ENCODE peak calls at places on chromosomes 13 and 19, in seven cellular contexts. One of them, this sample, is unnamed.

GRCh38 chr13:111908981-111909380 is 158.0 kb upstream of the SOX1 start:
- DNase-seq in retinal pigment epithelial cell: no peak
- DNase-seq in transverse colon: no peak
- DNase-seq in fibroblast of lung: no peak
- DNase-seq in choroid plexus epithelial cell: no peak
- DNase-seq in foreskin fibroblast: no peak
- DNase-seq in mucosa of descending colon: no peak
- DNase-seq in this sample: no peak

GRCh38 chr13:43014162-43014561 is 9.2 kb upstream of the DNAJC15 start:
- DNase-seq in foreskin fibroblast: no peak
- DNase-seq in retinal pigment epithelial cell: no peak
- DNase-seq in mucosa of descending colon: no peak
- DNase-seq in fibroblast of lung: no peak
- DNase-seq in choroid plexus epithelial cell: no peak
- DNase-seq in transverse colon: no peak
- DNase-seq in this sample: no peak

GRCh38 chr19:39087907-39088686 is 3.9 kb downstream of the ACP7 start:
- DNase-seq in fibroblast of lung: no peak
- DNase-seq in transverse colon: no peak
- DNase-seq in retinal pigment epithelial cell: no peak
- DNase-seq in mucosa of descending colon: no peak
- DNase-seq in choroid plexus epithelial cell: no peak
- DNase-seq in foreskin fibroblast: no peak
- DNase-seq in this sample: no peak

GRCh38 chr13:49110122-49110831 is 109.9 kb upstream of the MLNR start:
- DNase-seq in retinal pigment epithelial cell: peak; percentile 80
- DNase-seq in mucosa of descending colon: peak; percentile 79
- DNase-seq in choroid plexus epithelial cell: peak; percentile 94
- DNase-seq in fibroblast of lung: peak; percentile 89
- DNase-seq in transverse colon: peak; percentile 87
- DNase-seq in foreskin fibroblast: peak; percentile 81
- DNase-seq in this sample: peak; percentile 69

GRCh38 chr19:1475751-1476437 is 3.1 kb downstream of the C19orf25 start:
- DNase-seq in mucosa of descending colon: peak; percentile 43
- DNase-seq in transverse colon: no peak
- DNase-seq in fibroblast of lung: no peak
- DNase-seq in retinal pigment epithelial cell: no peak
- DNase-seq in choroid plexus epithelial cell: no peak
- DNase-seq in foreskin fibroblast: no peak
- DNase-seq in this sample: no peak

GRCh38 chr19:38073806-38074685 is 150.0 kb downstream of the DPF1 start:
- DNase-seq in fibroblast of lung: no peak
- DNase-seq in foreskin fibroblast: peak; percentile 74
- DNase-seq in choroid plexus epithelial cell: peak; percentile 21
- DNase-seq in transverse colon: peak; percentile 16
- DNase-seq in retinal pigment epithelial cell: no peak
- DNase-seq in mucosa of descending colon: no peak
- DNase-seq in this sample: no peak

GRCh38 chr19:13646758-13647157 is 117.6 kb upstream of the MRI1 start:
- DNase-seq in fibroblast of lung: no peak
- DNase-seq in foreskin fibroblast: no peak
- DNase-seq in mucosa of descending colon: no peak
- DNase-seq in retinal pigment epithelial cell: no peak
- DNase-seq in choroid plexus epithelial cell: no peak
- DNase-seq in transverse colon: no peak
- DNase-seq in this sample: no peak

GRCh38 chr19:1122021-1122971 is 18.5 kb downstream of the GPX4 start:
- DNase-seq in fibroblast of lung: no peak
- DNase-seq in transverse colon: no peak
- DNase-seq in foreskin fibroblast: no peak
- DNase-seq in choroid plexus epithelial cell: no peak
- DNase-seq in retinal pigment epithelial cell: no peak
- DNase-seq in mucosa of descending colon: no peak
- DNase-seq in this sample: no peak

GRCh38 chr13:44049546-44049945 is 169.8 kb downstream of the LACC1 start:
- DNase-seq in fibroblast of lung: no peak
- DNase-seq in choroid plexus epithelial cell: no peak
- DNase-seq in foreskin fibroblast: no peak
- DNase-seq in transverse colon: no peak
- DNase-seq in mucosa of descending colon: no peak
- DNase-seq in retinal pigment epithelial cell: no peak
- DNase-seq in this sample: no peak

GRCh38 chr13:47337781-47338507 is 441.1 kb upstream of the HTR2A start:
- DNase-seq in fibroblast of lung: peak; percentile 92
- DNase-seq in transverse colon: no peak
- DNase-seq in foreskin fibroblast: peak; percentile 70
- DNase-seq in mucosa of descending colon: no peak
- DNase-seq in choroid plexus epithelial cell: peak; percentile 94
- DNase-seq in retinal pigment epithelial cell: peak; percentile 45
- DNase-seq in this sample: peak; percentile 94

GRCh38 chr19:49328741-49329140 is 3.8 kb upstream of the SLC6A16 start:
- DNase-seq in retinal pigment epithelial cell: no peak
- DNase-seq in mucosa of descending colon: no peak
- DNase-seq in transverse colon: no peak
- DNase-seq in fibroblast of lung: no peak
- DNase-seq in choroid plexus epithelial cell: no peak
- DNase-seq in foreskin fibroblast: no peak
- DNase-seq in this sample: no peak

GRCh38 chr19:31232220-31232619 is 117.0 kb downstream of the TSHZ3 start:
- DNase-seq in mucosa of descending colon: no peak
- DNase-seq in foreskin fibroblast: no peak
- DNase-seq in retinal pigment epithelial cell: no peak
- DNase-seq in transverse colon: no peak
- DNase-seq in choroid plexus epithelial cell: peak; percentile 23
- DNase-seq in fibroblast of lung: peak; percentile 84
- DNase-seq in this sample: peak; percentile 19

DNA sequence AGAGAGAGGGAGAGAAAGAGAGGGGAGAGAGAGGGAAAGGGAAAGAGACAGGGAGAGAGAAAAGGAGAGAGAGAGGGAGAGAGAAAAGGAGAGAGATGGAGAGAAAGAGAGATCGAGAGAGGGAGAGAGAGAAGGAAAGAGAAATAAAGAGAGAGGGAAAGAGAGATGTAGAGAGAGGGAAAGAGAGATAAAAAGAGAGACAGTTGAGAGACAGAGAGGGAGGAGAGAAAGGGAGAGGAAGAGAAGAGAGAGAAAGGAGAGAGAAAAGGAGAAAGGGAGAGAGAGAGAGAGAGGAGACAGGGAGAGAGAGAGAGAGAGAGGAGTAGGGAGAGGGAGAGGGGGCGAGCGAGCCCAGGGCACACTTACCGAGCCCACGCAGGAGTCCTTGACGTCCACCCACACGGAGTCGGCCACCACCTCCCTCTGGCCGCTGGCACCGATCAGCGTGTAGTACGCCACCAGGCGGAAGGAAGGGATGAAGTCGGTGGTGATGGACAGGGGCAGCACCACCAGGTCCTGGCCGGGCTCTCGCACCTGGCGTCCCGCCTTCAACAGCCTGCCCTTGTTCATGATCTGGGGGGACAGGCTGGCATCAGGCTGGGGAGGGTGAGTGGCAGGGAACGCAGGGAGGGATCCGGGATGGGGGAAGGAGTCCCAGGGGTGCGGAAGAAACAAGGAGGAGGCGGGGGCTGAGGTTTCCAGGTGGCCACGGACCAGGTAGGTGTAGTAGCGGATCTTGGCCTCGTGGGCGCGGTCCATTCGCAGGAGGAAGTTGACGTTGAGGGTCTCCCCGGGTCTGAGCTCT is 10.0 kb downstream of the C3 start:
- DNase-seq in choroid plexus epithelial cell: no peak
- DNase-seq in retinal pigment epithelial cell: no peak
- DNase-seq in foreskin fibroblast: no peak
- DNase-seq in fibroblast of lung: no peak
- DNase-seq in transverse colon: no peak
- DNase-seq in mucosa of descending colon: peak; percentile 46
- DNase-seq in this sample: no peak
- TF ChIP-seq CTCF in choroid plexus epithelial cell: peak; percentile 28
- TF ChIP-seq CTCF in retinal pigment epithelial cell: peak; percentile 35
- TF ChIP-seq CTCF in foreskin fibroblast: no peak
- TF ChIP-seq CTCF in fibroblast of lung: no peak
- TF ChIP-seq CTCF in transverse colon: no peak
- TF ChIP-seq CTCF in mucosa of descending colon: no peak
- TF ChIP-seq CTCF in this sample: no peak

GRCh38 chr19:4053423-4054324 is 13.0 kb downstream of the ZBTB7A start:
- DNase-seq in retinal pigment epithelial cell: no peak
- DNase-seq in choroid plexus epithelial cell: no peak
- DNase-seq in mucosa of descending colon: peak; percentile 76
- DNase-seq in fibroblast of lung: peak; percentile 13
- DNase-seq in transverse colon: peak; percentile 70
- DNase-seq in foreskin fibroblast: no peak
- DNase-seq in this sample: no peak
- H3K4me3 ChIP-seq in retinal pigment epithelial cell: no peak overlapping the region
- H3K4me3 ChIP-seq in choroid plexus epithelial cell: no peak overlapping the region
- H3K4me3 ChIP-seq in mucosa of descending colon: no peak overlapping the region
- H3K4me3 ChIP-seq in fibroblast of lung: no peak overlapping the region
- H3K4me3 ChIP-seq in transverse colon: no peak overlapping the region
- H3K4me3 ChIP-seq in foreskin fibroblast: no peak overlapping the region
- H3K4me3 ChIP-seq in this sample: no peak overlapping the region

GRCh38 chr19:45469132-45469834 is 1.5 kb downstream of the FOSB start:
- DNase-seq in transverse colon: peak; percentile 95
- DNase-seq in choroid plexus epithelial cell: peak; percentile 97
- DNase-seq in fibroblast of lung: peak; percentile 92
- DNase-seq in retinal pigment epithelial cell: peak; percentile 74
- DNase-seq in mucosa of descending colon: peak; percentile 96
- DNase-seq in foreskin fibroblast: peak; percentile 96
- DNase-seq in this sample: peak; percentile 80
- TF ChIP-seq CTCF in transverse colon: no peak
- TF ChIP-seq CTCF in choroid plexus epithelial cell: no peak
- TF ChIP-seq CTCF in fibroblast of lung: peak; percentile 1
- TF ChIP-seq CTCF in retinal pigment epithelial cell: no peak
- TF ChIP-seq CTCF in mucosa of descending colon: no peak
- TF ChIP-seq CTCF in foreskin fibroblast: no peak
- TF ChIP-seq CTCF in this sample: no peak

GRCh38 chr13:98485561-98485960 is 91.3 kb downstream of the STK24 start:
- DNase-seq in retinal pigment epithelial cell: no peak
- DNase-seq in mucosa of descending colon: no peak
- DNase-seq in foreskin fibroblast: no peak
- DNase-seq in transverse colon: no peak
- DNase-seq in fibroblast of lung: no peak
- DNase-seq in choroid plexus epithelial cell: no peak
- DNase-seq in this sample: no peak

GRCh38 chr13:98482476-98483444 is 94.1 kb downstream of the STK24 start:
- DNase-seq in retinal pigment epithelial cell: peak; percentile 98
- DNase-seq in choroid plexus epithelial cell: peak; percentile 73
- DNase-seq in fibroblast of lung: peak; percentile 73
- DNase-seq in mucosa of descending colon: peak; percentile 75
- DNase-seq in transverse colon: peak; percentile 71
- DNase-seq in foreskin fibroblast: peak; percentile 81
- DNase-seq in this sample: peak; percentile 42

GRCh38 chr13:98481511-98481951 is 95.4 kb downstream of the STK24 start:
- DNase-seq in transverse colon: no peak
- DNase-seq in foreskin fibroblast: no peak
- DNase-seq in fibroblast of lung: no peak
- DNase-seq in choroid plexus epithelial cell: no peak
- DNase-seq in mucosa of descending colon: no peak
- DNase-seq in retinal pigment epithelial cell: no peak
- DNase-seq in this sample: no peak

GRCh38 chr13:98484289-98485219 is 92.4 kb downstream of the STK24 start:
- DNase-seq in mucosa of descending colon: peak; percentile 87
- DNase-seq in transverse colon: peak; percentile 90
- DNase-seq in choroid plexus epithelial cell: peak; percentile 95
- DNase-seq in foreskin fibroblast: peak; percentile 94
- DNase-seq in fibroblast of lung: peak; percentile 96
- DNase-seq in retinal pigment epithelial cell: peak; percentile 99
- DNase-seq in this sample: peak; percentile 65

DNA sequence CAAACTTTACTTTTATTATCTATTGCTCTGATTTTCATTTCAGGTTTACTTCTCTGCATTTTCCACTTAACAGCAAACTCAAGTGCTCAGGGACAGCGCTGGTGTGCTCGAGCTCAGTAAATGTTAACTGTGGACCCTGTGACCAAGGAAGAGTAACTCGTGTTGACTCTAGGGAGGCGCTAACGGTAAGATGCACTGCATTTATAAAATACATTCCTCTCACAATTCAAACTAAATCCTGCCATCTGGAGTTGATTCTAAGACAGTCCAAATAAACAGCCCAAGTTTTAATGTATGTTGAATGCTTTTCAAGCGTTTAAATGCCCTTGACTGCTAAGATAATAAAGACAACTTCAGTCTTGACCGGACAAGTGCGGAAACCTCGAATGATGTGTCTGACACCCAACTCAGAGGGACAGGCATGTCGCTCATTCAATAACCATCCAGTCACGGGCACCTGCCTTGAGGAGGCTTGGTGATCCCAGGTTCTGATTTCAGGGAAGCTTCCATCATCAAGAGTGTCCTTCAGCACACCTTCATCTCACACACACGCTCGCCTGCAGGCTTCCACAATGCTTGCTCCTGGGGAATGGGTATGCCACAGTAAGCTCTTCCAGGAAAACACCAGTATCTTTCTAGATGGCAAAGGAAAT is 93.1 kb downstream of the STK24 start:
- DNase-seq in foreskin fibroblast: no peak
- DNase-seq in choroid plexus epithelial cell: peak; percentile 65
- DNase-seq in mucosa of descending colon: no peak
- DNase-seq in retinal pigment epithelial cell: no peak
- DNase-seq in fibroblast of lung: peak; percentile 21
- DNase-seq in transverse colon: no peak
- DNase-seq in this sample: no peak
- H3K4me3 ChIP-seq in foreskin fibroblast: peak overlapping the region; percentile 7
- H3K4me3 ChIP-seq in choroid plexus epithelial cell: no peak overlapping the region
- H3K4me3 ChIP-seq in mucosa of descending colon: no peak overlapping the region
- H3K4me3 ChIP-seq in retinal pigment epithelial cell: peak overlapping the region; percentile 35
- H3K4me3 ChIP-seq in fibroblast of lung: no peak overlapping the region
- H3K4me3 ChIP-seq in transverse colon: no peak overlapping the region
- H3K4me3 ChIP-seq in this sample: no peak overlapping the region

DNA sequence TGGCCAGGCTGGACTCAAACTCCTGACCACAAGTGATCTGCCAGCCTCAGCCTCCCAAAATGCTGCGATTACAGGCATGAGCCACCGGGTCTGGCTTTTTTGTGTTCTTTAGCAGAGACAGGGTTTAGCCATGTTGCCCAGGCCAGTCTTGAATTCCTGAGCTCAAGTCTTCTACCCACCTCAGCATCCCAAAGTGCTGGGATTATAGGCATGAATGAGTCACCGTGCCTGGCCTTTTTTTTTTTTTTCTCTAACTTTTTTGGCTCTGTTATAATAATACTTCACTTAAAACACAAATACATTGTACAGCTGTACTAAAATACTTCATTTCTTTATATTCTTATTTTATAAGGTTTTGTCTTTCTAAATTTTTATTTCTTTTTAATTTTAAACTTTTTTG is 599.5 kb upstream of the PCDH9 start:
- DNase-seq in foreskin fibroblast: no peak
- DNase-seq in choroid plexus epithelial cell: no peak
- DNase-seq in retinal pigment epithelial cell: peak; percentile 12
- DNase-seq in fibroblast of lung: peak; percentile 52
- DNase-seq in transverse colon: no peak
- DNase-seq in mucosa of descending colon: no peak
- DNase-seq in this sample: no peak
- TF ChIP-seq CTCF in foreskin fibroblast: no peak
- TF ChIP-seq CTCF in choroid plexus epithelial cell: no peak
- TF ChIP-seq CTCF in retinal pigment epithelial cell: no peak
- TF ChIP-seq CTCF in fibroblast of lung: no peak
- TF ChIP-seq CTCF in transverse colon: no peak
- TF ChIP-seq CTCF in mucosa of descending colon: no peak
- TF ChIP-seq CTCF in this sample: no peak